ENCODE peak calls at places on chromosomes 13 and 19, in eight cellular contexts. One of them, this sample, is unnamed.

GRCh38 chr19:43594710-43595604 is 977 bp downstream of the IRGQ start:
- DNase-seq in CD4-positive, alpha-beta T cell: peak
- DNase-seq in mesendoderm: peak
- DNase-seq in lung: peak
- DNase-seq in CD4-positive, alpha-beta memory T cell: peak
- DNase-seq in aorta: peak
- DNase-seq in endothelial cell of umbilical vein: peak
- DNase-seq in breast epithelium: no peak
- DNase-seq in this sample: peak

GRCh38 chr13:68369739-68370138 is 1139.6 kb upstream of the PCDH9 start:
- DNase-seq in CD4-positive, alpha-beta T cell: no peak
- DNase-seq in mesendoderm: peak
- DNase-seq in lung: no peak
- DNase-seq in CD4-positive, alpha-beta memory T cell: no peak
- DNase-seq in aorta: no peak
- DNase-seq in endothelial cell of umbilical vein: no peak
- DNase-seq in breast epithelium: no peak
- DNase-seq in this sample: no peak

GRCh38 chr13:75855847-75856246 is 219.7 kb downstream of the LMO7 start:
- DNase-seq in CD4-positive, alpha-beta T cell: no peak
- DNase-seq in mesendoderm: no peak
- DNase-seq in lung: no peak
- DNase-seq in CD4-positive, alpha-beta memory T cell: no peak
- DNase-seq in aorta: no peak
- DNase-seq in endothelial cell of umbilical vein: no peak
- DNase-seq in breast epithelium: no peak
- DNase-seq in this sample: no peak

GRCh38 chr13:112143753-112144615 is 77.0 kb downstream of the SOX1 start:
- DNase-seq in CD4-positive, alpha-beta T cell: no peak
- DNase-seq in mesendoderm: no peak
- DNase-seq in lung: no peak
- DNase-seq in CD4-positive, alpha-beta memory T cell: no peak
- DNase-seq in aorta: no peak
- DNase-seq in endothelial cell of umbilical vein: no peak
- DNase-seq in breast epithelium: peak
- DNase-seq in this sample: no peak

GRCh38 chr13:37870489-37870845 is 895 bp upstream of the TRPC4 start:
- DNase-seq in CD4-positive, alpha-beta T cell: no peak
- DNase-seq in mesendoderm: no peak
- DNase-seq in lung: no peak
- DNase-seq in CD4-positive, alpha-beta memory T cell: no peak
- DNase-seq in aorta: no peak
- DNase-seq in endothelial cell of umbilical vein: no peak
- DNase-seq in breast epithelium: no peak
- DNase-seq in this sample: no peak

GRCh38 chr13:40187324-40187795 is 479.1 kb downstream of the FOXO1 start:
- DNase-seq in CD4-positive, alpha-beta T cell: peak
- DNase-seq in mesendoderm: peak
- DNase-seq in lung: no peak
- DNase-seq in CD4-positive, alpha-beta memory T cell: peak
- DNase-seq in aorta: no peak
- DNase-seq in endothelial cell of umbilical vein: no peak
- DNase-seq in breast epithelium: no peak
- DNase-seq in this sample: no peak

GRCh38 chr19:10088949-10089554 is 2.9 kb downstream of the SHFL start:
- DNase-seq in CD4-positive, alpha-beta T cell: no peak
- DNase-seq in mesendoderm: no peak
- DNase-seq in lung: no peak
- DNase-seq in CD4-positive, alpha-beta memory T cell: no peak
- DNase-seq in aorta: no peak
- DNase-seq in endothelial cell of umbilical vein: no peak
- DNase-seq in breast epithelium: no peak
- DNase-seq in this sample: no peak

GRCh38 chr13:44352671-44353070 is 21.0 kb upstream of the SERP2 start:
- DNase-seq in CD4-positive, alpha-beta T cell: no peak
- DNase-seq in mesendoderm: no peak
- DNase-seq in lung: no peak
- DNase-seq in CD4-positive, alpha-beta memory T cell: no peak
- DNase-seq in aorta: no peak
- DNase-seq in endothelial cell of umbilical vein: no peak
- DNase-seq in breast epithelium: no peak
- DNase-seq in this sample: no peak

GRCh38 chr13:113547248-113547971 is 37.1 kb upstream of the TFDP1 start:
- DNase-seq in CD4-positive, alpha-beta T cell: no peak
- DNase-seq in mesendoderm: no peak
- DNase-seq in lung: no peak
- DNase-seq in CD4-positive, alpha-beta memory T cell: no peak
- DNase-seq in aorta: no peak
- DNase-seq in endothelial cell of umbilical vein: peak
- DNase-seq in breast epithelium: peak
- DNase-seq in this sample: no peak

GRCh38 chr13:27353166-27353583 is 71.2 kb upstream of the GTF3A start:
- DNase-seq in CD4-positive, alpha-beta T cell: no peak
- DNase-seq in mesendoderm: no peak
- DNase-seq in lung: no peak
- DNase-seq in CD4-positive, alpha-beta memory T cell: no peak
- DNase-seq in aorta: no peak
- DNase-seq in endothelial cell of umbilical vein: no peak
- DNase-seq in breast epithelium: no peak
- DNase-seq in this sample: no peak

GRCh38 chr19:33347300-33347699 is 26.2 kb upstream of the CEBPG start:
- DNase-seq in CD4-positive, alpha-beta T cell: no peak
- DNase-seq in mesendoderm: no peak
- DNase-seq in lung: no peak
- DNase-seq in CD4-positive, alpha-beta memory T cell: no peak
- DNase-seq in aorta: no peak
- DNase-seq in endothelial cell of umbilical vein: no peak
- DNase-seq in breast epithelium: no peak
- DNase-seq in this sample: no peak

GRCh38 chr19:33350538-33351309 is 22.8 kb upstream of the CEBPG start:
- DNase-seq in CD4-positive, alpha-beta T cell: no peak
- DNase-seq in mesendoderm: no peak
- DNase-seq in lung: no peak
- DNase-seq in CD4-positive, alpha-beta memory T cell: no peak
- DNase-seq in aorta: no peak
- DNase-seq in endothelial cell of umbilical vein: no peak
- DNase-seq in breast epithelium: peak
- DNase-seq in this sample: no peak

GRCh38 chr19:33346665-33347064 is 26.8 kb upstream of the CEBPG start:
- DNase-seq in CD4-positive, alpha-beta T cell: no peak
- DNase-seq in mesendoderm: no peak
- DNase-seq in lung: no peak
- DNase-seq in CD4-positive, alpha-beta memory T cell: no peak
- DNase-seq in aorta: no peak
- DNase-seq in endothelial cell of umbilical vein: no peak
- DNase-seq in breast epithelium: no peak
- DNase-seq in this sample: no peak

GRCh38 chr19:33349319-33350289 is 23.9 kb upstream of the CEBPG start:
- DNase-seq in CD4-positive, alpha-beta T cell: no peak
- DNase-seq in mesendoderm: no peak
- DNase-seq in lung: no peak
- DNase-seq in CD4-positive, alpha-beta memory T cell: no peak
- DNase-seq in aorta: no peak
- DNase-seq in endothelial cell of umbilical vein: no peak
- DNase-seq in breast epithelium: no peak
- DNase-seq in this sample: no peak

GRCh38 chr19:33348301-33349010 is 25.1 kb upstream of the CEBPG start:
- DNase-seq in CD4-positive, alpha-beta T cell: no peak
- DNase-seq in mesendoderm: no peak
- DNase-seq in lung: no peak
- DNase-seq in CD4-positive, alpha-beta memory T cell: no peak
- DNase-seq in aorta: no peak
- DNase-seq in endothelial cell of umbilical vein: no peak
- DNase-seq in breast epithelium: peak
- DNase-seq in this sample: no peak
- H3K27ac ChIP-seq in CD4-positive, alpha-beta T cell: no peak
- H3K27ac ChIP-seq in mesendoderm: no peak
- H3K27ac ChIP-seq in lung: no peak
- H3K27ac ChIP-seq in CD4-positive, alpha-beta memory T cell: no peak
- H3K27ac ChIP-seq in aorta: no peak
- H3K27ac ChIP-seq in endothelial cell of umbilical vein: no peak
- H3K27ac ChIP-seq in breast epithelium: peak
- H3K27ac ChIP-seq in this sample: peak

DNA sequence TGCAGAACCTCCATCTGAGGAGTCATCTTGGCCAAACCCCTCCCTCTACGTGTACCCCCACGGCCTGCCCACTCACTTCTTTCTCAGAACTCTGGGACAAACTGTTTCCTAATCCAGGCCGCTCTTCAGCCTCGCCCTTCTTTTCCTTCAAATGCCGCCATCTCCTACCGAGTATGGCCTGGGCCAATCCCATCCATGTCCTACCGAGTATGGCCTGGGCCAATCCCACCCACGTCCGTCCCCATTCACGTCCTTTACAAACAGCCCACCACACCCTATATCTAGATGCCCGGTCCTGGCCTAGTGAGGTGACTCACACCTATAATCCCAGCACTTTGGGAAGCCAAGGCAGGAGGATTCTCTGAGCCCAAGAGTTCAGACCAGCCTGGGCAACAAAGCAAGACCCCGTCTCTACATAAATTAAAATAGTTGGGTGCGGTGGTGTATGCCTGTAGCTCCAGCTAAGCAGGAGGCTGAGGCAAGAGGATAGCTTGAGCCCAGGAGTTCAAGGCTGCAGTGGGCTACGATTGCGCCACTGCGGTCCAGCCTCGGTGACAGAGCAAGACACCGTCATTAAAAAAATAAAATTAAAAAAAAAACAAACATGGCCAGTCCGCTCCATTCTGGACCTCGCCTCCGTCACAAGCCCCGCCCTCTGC is 1.0 kb downstream of the TMEM160 start:
- DNase-seq in CD4-positive, alpha-beta T cell: no peak
- DNase-seq in mesendoderm: no peak
- DNase-seq in lung: no peak
- DNase-seq in CD4-positive, alpha-beta memory T cell: no peak
- DNase-seq in aorta: no peak
- DNase-seq in endothelial cell of umbilical vein: no peak
- DNase-seq in breast epithelium: no peak
- DNase-seq in this sample: no peak
- H3K27ac ChIP-seq in CD4-positive, alpha-beta T cell: no peak
- H3K27ac ChIP-seq in mesendoderm: no peak
- H3K27ac ChIP-seq in lung: no peak
- H3K27ac ChIP-seq in CD4-positive, alpha-beta memory T cell: no peak
- H3K27ac ChIP-seq in aorta: no peak
- H3K27ac ChIP-seq in endothelial cell of umbilical vein: no peak
- H3K27ac ChIP-seq in breast epithelium: no peak
- H3K27ac ChIP-seq in this sample: no peak

DNA sequence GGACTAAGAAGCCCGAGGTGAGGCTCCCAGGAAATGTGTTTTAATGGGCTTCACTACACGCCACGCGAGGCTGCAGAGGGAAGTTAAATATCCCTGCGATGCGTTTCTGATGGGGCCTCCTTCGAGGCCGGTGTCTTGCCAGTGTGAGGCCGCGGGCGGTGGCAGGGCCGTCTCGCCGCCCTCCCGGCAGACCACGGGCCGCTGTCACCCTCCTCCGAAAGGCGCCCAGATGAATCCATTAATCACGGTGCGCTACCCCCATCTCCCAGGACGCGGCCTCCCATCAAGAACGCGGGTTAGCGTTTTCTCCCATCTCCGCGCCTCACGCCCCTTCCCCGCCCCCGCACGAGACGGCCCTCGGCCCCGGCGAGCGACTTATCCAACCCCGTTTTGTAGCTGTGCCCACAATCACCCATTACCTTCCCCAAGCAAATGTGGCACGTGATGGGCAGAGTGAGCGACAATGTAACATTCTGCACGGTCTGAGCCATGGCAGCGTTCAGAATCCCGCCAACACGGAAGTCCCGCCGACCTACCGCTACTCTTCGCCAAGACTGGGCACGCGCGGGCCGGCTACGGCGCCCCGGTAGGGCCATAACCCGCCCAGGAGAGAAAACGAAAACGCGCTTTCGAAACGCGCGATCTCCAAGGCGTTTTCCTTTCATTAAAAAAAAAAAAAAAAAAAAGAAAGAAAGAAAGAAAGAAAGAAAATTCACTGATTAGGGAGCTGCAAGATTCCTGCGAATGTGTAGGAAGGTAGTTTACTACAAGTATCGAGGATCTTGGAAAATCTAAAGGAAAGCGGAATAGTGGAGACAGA is at the start of gene OBI1:
- DNase-seq in CD4-positive, alpha-beta T cell: peak
- DNase-seq in mesendoderm: peak
- DNase-seq in lung: peak
- DNase-seq in CD4-positive, alpha-beta memory T cell: peak
- DNase-seq in aorta: peak
- DNase-seq in endothelial cell of umbilical vein: peak
- DNase-seq in breast epithelium: peak
- DNase-seq in this sample: peak
- H3K27ac ChIP-seq in CD4-positive, alpha-beta T cell: no peak
- H3K27ac ChIP-seq in mesendoderm: peak
- H3K27ac ChIP-seq in lung: peak
- H3K27ac ChIP-seq in CD4-positive, alpha-beta memory T cell: peak
- H3K27ac ChIP-seq in aorta: no peak
- H3K27ac ChIP-seq in endothelial cell of umbilical vein: peak
- H3K27ac ChIP-seq in breast epithelium: peak
- H3K27ac ChIP-seq in this sample: peak

DNA sequence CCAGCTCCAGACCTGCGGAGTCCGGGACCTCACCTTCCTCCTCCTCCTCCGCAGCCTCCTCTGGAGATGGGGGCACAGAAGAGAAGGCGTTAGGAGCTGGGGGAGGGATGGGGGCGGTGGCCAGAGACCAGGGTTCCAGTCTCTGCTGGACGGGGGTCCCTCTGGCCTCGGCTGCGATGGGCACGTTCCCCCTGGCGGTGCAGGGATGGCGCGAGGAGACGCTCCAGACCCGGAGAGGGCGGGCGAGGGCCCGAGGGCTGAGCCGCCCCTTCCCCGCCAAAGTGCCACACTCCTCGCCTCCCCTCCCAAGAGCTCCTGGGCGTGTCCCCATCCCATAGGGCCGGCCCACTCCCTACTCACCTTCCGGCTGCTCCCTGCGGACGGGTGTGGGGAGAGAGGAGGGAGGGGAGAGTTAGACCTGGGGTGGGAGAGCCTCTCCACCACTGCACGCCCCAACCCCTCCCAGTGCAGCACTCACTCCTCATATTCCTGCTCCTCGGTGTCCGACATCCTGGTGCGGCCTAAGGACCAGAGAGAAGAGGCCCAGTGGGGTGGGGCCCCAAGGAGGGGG is 2.3 kb downstream of the TNNT1 start:
- DNase-seq in CD4-positive, alpha-beta T cell: no peak
- DNase-seq in mesendoderm: peak
- DNase-seq in lung: no peak
- DNase-seq in CD4-positive, alpha-beta memory T cell: no peak
- DNase-seq in aorta: no peak
- DNase-seq in endothelial cell of umbilical vein: no peak
- DNase-seq in breast epithelium: no peak
- DNase-seq in this sample: no peak
- H3K27ac ChIP-seq in CD4-positive, alpha-beta T cell: no peak
- H3K27ac ChIP-seq in mesendoderm: no peak
- H3K27ac ChIP-seq in lung: no peak
- H3K27ac ChIP-seq in CD4-positive, alpha-beta memory T cell: no peak
- H3K27ac ChIP-seq in aorta: no peak
- H3K27ac ChIP-seq in endothelial cell of umbilical vein: no peak
- H3K27ac ChIP-seq in breast epithelium: no peak
- H3K27ac ChIP-seq in this sample: no peak

DNA sequence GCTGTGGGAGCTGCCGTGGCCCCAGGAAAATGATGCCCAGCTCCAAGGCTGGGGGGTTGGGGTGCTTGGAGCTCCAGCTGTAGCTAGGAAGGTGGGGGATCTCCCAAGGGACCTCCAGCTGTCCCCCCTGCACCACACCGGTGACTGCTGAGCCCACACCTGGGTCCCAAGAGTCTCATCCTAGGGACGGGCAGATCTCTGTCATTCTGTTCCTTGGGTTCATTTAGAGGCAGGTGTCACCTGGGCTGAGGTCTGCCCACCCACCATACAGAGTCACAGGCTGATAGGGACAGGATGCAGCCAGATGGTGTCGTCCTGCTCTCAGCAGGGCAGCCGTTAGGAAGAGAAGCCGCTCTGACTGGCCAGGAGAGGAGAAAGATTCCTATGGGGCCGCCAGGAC is 5.3 kb downstream of the F2RL3 start:
- DNase-seq in CD4-positive, alpha-beta T cell: no peak
- DNase-seq in mesendoderm: no peak
- DNase-seq in lung: no peak
- DNase-seq in CD4-positive, alpha-beta memory T cell: no peak
- DNase-seq in aorta: no peak
- DNase-seq in endothelial cell of umbilical vein: no peak
- DNase-seq in breast epithelium: no peak
- DNase-seq in this sample: no peak
- H3K27ac ChIP-seq in CD4-positive, alpha-beta T cell: no peak
- H3K27ac ChIP-seq in mesendoderm: no peak
- H3K27ac ChIP-seq in lung: peak
- H3K27ac ChIP-seq in CD4-positive, alpha-beta memory T cell: no peak
- H3K27ac ChIP-seq in aorta: no peak
- H3K27ac ChIP-seq in endothelial cell of umbilical vein: no peak
- H3K27ac ChIP-seq in breast epithelium: no peak
- H3K27ac ChIP-seq in this sample: no peak

This sample was measured in caudate nucleus.